ENCODE peak calls at places on chromosomes 3 and 15, in four cellular contexts. E is hepatocyte, H is lower leg skin, J is A549. Q is an unnamed sample.

GRCh38 chr3:134242649-134243637 is 7.7 kb downstream of the RYK start:
- DNase-seq in H (peak), E (no peak), J (no peak), Q (peak)

GRCh38 chr3:193488741-193489140 is 66.0 kb downstream of the ATP13A4 start:
- DNase-seq in E (no peak), H (no peak), J (no peak), Q (peak)

GRCh38 chr15:67070892-67071664 is 5.7 kb downstream of the SMAD3 start:
- DNase-seq in H (no peak), J (no peak), E (no peak), Q (no peak)

GRCh38 chr3:190596341-190597285 is 82.7 kb downstream of the IL1RAP start:
- DNase-seq in J (no peak), E (no peak), H (no peak), Q (no peak)

GRCh38 chr15:88603885-88604284 is 17.3 kb upstream of the AEN start:
- DNase-seq in E (no peak), H (no peak), J (no peak), Q (no peak)

GRCh38 chr3:178629430-178630178 is 93.4 kb downstream of the KCNMB2 start:
- DNase-seq in E (no peak), H (no peak), J (no peak), Q (no peak)

GRCh38 chr15:91891101-91891500 is 37.6 kb downstream of the SLCO3A1 start:
- DNase-seq in H (no peak), E (no peak), J (no peak), Q (no peak)

GRCh38 chr3:42655980-42656679 is 2.6 kb downstream of the ZBTB47 start:
- DNase-seq in E (peak), H (peak), J (no peak), Q (peak)

GRCh38 chr15:82305621-82306048 is 43.0 kb downstream of the SAXO2 start:
- DNase-seq in J (no peak), H (no peak), E (no peak), Q (no peak)

GRCh38 chr3:123379041-123379830 is 69.7 kb downstream of the ADCY5 start:
- DNase-seq in J (no peak), H (no peak), E (no peak), Q (no peak)

GRCh38 chr3:161556533-161556932 is 59.9 kb downstream of the OTOL1 start:
- DNase-seq in J (no peak), H (no peak), E (no peak), Q (no peak)

GRCh38 chr3:58183891-58184290 is 26.9 kb downstream of the DNASE1L3 start:
- DNase-seq in H (no peak), E (no peak), J (no peak), Q (no peak)

DNA sequence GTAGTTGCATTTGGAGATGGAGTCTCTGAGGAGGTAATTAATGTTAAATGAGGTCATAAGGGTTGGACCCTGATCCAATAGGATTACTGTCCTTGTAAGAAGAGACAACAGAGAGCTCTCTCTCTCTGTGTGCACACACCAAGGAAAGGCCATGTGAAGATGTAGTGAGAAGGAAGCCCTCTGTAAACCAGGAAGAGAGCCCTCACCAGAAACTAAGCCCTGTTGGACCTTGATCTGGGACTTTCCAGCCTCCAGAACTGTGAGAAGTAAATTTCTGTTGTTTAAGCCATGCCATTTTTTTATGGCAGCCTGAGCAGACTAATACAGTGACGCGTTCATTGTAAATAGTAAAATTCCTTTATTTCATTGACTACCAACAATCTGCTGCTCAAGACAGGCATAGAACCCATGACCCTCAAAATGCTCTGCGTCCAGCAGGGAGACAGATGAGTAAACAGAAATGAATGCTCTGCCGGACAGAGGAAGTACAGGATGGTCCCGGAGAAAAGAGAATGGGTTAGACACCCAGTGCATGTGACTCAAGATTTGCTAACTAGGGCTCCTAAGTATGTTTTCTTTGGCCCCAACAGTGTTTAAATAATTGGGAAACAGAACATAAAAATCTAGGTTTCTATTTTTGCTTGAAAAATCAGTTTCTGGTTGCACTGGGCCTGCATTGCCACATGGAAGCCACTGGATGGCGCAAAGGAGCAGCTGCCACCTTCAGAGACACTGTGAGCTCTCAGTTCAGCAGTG is 37.9 kb upstream of the TNFAIP8L3 start:
- DNase-seq in E (peak), J (peak), H (peak), Q (peak)
- TF ChIP-seq CTCF in E (peak), J (peak), H (peak), Q (peak)

DNA sequence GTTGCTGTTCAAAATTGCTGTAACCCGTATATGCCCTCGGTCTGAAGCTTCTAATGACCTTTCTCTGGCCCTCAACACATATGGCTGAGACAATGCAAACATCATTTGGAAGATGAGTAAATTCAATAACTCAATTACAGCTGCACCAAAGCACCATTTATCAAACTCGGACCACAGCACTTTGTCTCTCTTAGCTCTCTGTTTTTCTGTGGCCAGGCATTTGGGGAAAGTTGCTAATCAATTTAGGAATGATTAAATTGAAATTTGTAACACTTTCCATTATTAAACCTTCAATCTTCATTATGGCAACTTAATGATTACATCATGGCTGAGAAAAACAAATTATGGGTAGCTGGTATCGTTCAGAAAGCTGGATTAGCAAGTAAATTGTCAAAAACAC is 152.3 kb downstream of the PDZRN3 start:
- DNase-seq in H (no peak), J (no peak), E (no peak), Q (no peak)
- TF ChIP-seq CTCF in H (no peak), J (no peak), E (no peak), Q (no peak)

DNA sequence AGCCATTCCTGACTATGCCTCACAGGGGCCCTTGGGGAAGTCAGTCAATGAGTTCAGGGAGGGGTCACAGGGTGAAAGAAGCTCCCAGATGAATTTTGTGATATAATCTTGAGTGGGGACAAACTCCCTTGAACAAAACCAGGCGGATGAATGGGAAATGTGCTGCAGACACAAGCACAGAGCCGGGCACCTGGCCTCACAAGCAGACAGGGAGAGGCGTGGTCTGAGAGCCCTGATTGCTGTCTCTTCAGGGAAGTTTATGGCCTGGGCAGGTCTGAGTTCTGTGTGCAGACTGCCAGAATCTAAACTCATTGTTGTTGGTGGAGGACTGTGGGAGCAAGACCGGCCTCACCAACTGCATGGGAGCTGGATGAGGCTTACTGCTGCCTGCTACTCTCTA is 591.8 kb downstream of the EPHA3 start:
- DNase-seq in H (no peak), J (no peak), E (peak), Q (no peak)
- TF ChIP-seq CTCF in H (no peak), J (no peak), E (no peak), Q (no peak)

DNA sequence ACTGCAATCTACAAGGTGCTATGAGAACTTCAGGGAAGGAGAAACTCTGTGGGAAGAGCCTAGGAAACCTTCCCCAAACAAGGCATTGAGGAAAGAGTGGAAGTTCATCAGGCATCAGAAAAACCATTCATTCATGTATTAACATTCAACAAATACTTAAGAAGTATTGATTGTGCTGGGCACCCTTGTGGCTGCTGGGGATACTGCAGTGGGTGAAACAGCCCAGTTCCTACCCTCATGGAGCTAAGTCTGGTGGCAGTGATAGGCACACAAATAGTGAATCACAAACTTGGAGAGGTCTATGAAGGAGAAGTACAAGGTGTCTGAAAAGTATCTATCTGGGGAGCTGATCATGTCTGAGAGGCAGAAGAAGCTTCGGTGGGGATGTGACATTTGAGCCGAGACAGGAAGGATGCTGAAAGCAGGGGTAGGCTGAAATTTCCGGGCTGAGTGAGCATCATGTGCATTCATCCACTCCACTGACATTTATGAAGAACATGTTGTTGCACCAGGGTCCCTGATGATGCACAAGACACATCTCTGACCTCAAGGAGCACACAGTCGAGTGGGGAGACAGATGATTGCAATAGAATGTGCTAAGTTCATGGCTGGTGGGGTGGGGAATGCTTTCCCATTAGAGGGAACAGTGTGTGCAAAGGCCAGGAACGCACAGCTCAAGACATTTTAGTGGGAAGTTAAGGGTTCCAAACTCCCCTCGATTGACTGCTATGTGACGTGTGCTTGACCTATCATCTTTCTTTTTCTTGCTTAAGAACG is 309.0 kb upstream of the ICE2 start:
- DNase-seq in E (no peak), J (no peak), H (no peak), Q (peak)
- TF ChIP-seq CTCF in E (no peak), J (no peak), H (no peak), Q (peak)

DNA sequence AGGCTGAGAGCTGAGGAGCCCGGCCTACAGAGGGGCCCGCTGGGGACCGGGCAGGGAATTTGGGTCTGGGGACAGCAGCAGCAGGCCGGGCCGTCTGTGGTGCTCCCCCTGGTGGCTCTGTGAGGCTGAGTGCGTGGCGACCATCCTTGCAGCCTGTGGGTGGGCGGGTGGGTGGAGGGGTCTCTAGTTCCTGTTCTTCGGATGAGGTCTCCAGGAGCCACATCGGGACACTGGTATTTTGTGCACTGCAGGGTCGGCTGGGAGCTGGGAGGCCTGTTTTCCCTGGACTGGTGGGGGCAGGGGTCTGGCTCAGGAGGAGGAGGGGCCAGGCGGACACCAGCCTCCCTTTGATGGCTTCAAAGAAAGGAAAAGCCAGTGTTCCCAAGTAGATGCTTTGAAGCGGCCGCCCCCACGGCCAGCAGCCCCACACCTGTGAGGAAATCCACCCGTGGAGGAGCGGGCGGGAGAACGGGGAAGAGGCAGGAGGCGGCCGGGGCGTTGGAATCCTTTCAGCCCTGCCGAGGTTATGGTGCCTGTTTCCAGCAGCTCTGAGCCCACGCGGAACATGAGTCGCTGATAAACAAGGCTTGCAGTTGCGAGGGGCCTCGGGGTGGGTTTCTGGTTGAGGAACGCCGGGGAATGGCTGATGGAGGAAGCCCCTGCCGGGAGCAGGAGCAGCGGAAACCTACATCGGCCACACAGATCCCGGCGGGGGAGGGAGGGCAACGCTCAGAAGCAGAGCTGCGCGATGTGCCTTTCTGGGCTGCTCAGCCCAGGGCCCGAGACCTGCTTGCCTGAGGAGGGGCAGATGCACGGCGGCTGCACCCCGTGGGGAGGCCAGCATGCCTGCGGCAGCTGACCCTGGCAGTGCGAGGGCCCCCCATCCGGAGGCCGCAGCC is 154.3 kb downstream of the NSMCE3 start:
- DNase-seq in J (peak), E (peak), H (no peak), Q (no peak)
- TF ChIP-seq CTCF in J (peak), E (peak), H (no peak), Q (no peak)

GRCh38 chr3:28743843-28744242 is 395.2 kb upstream of the AZI2 start:
- DNase-seq in H (no peak), J (no peak), E (no peak), Q (peak)
- TF ChIP-seq CTCF in H (no peak), J (no peak), E (no peak), Q (no peak)

GRCh38 chr15:23877502-23878412 is 190.7 kb upstream of the NDN start:
- DNase-seq in J (peak), E (peak), H (no peak), Q (no peak)
- TF ChIP-seq CTCF in J (peak), E (peak), H (no peak), Q (no peak)

GRCh38 chr3:10946526-10946925 is 46.0 kb upstream of the SLC6A1 start:
- DNase-seq in J (no peak), E (no peak), H (no peak), Q (no peak)

GRCh38 chr3:10945683-10946287 is 46.8 kb upstream of the SLC6A1 start:
- DNase-seq in J (peak), H (no peak), E (peak), Q (peak)

GRCh38 chr3:10949197-10949596 is 43.4 kb upstream of the SLC6A1 start:
- DNase-seq in H (no peak), J (no peak), E (no peak), Q (no peak)

GRCh38 chr3:10950476-10951294 is 41.9 kb upstream of the SLC6A1 start:
- DNase-seq in J (peak), E (peak), H (no peak), Q (peak)

GRCh38 chr3:10948326-10948725 is 44.2 kb upstream of the SLC6A1 start:
- DNase-seq in E (no peak), J (no peak), H (no peak), Q (no peak)
- TF ChIP-seq CTCF in E (no peak), J (no peak), H (no peak), Q (no peak)

GRCh38 chr15:75302318-75302717 is 19.7 kb downstream of the GOLGA6D start:
- DNase-seq in J (no peak), E (no peak), H (no peak), Q (no peak)

GRCh38 chr15:75309711-75310110 is 26.2 kb upstream of the COMMD4 start:
- DNase-seq in H (no peak), J (no peak), E (no peak), Q (no peak)

GRCh38 chr15:75313116-75313845 is 22.6 kb upstream of the COMMD4 start:
- DNase-seq in E (no peak), H (no peak), J (no peak), Q (no peak)

GRCh38 chr15:75306188-75306587 is 23.6 kb downstream of the GOLGA6D start:
- DNase-seq in J (no peak), E (no peak), H (no peak), Q (no peak)

GRCh38 chr15:75307778-75308390 is 25.2 kb downstream of the GOLGA6D start:
- DNase-seq in E (peak), J (peak), H (no peak), Q (peak)
- TF ChIP-seq CTCF in E (peak), J (peak), H (no peak), Q (peak)

GRCh38 chr3:154552338-154552737 is 122.3 kb upstream of the GPR149 start:
- DNase-seq in H (no peak), E (no peak), J (no peak), Q (no peak)
- TF ChIP-seq CTCF in H (no peak), E (no peak), J (no peak), Q (no peak)